ENCODE peak calls at places on chromosomes 5 and 9, in four cellular contexts. M is tibial artery, L is cardiac fibroblast, G is anterior cingulate cortex. Z is an unnamed sample.

GRCh38 chr5:158943057-158943456 is 156.7 kb downstream of the EBF1 start:
- DNase-seq in L (peak), G (no peak), M (no peak), Z (no peak)

GRCh38 chr5:132487095-132487428 is 3.5 kb downstream of the IRF1 start:
- DNase-seq in G (no peak), L (no peak), M (peak), Z (no peak)

GRCh38 chr9:83920469-83920941 is 727 bp downstream of the KIF27 start:
- DNase-seq in M (no peak), G (no peak), L (peak), Z (no peak)

GRCh38 chr9:38066907-38067610 is 2.0 kb downstream of the SHB start:
- DNase-seq in G (peak), L (peak), M (peak), Z (no peak)

GRCh38 chr5:133868946-133869674 is 99.3 kb downstream of the C5orf15 start:
- DNase-seq in M (peak), G (no peak), L (peak), Z (peak)

GRCh38 chr5:538271-538771 is 14.1 kb upstream of the SLC9A3 start:
- DNase-seq in M (no peak), G (no peak), L (no peak), Z (no peak)

GRCh38 chr5:176590035-176590729 is 19.8 kb downstream of the GPRIN1 start:
- DNase-seq in G (no peak), L (no peak), M (no peak), Z (no peak)

GRCh38 chr5:93107141-93107540 is 473.9 kb downstream of the NR2F1-AS1 start:
- DNase-seq in G (no peak), L (no peak), M (no peak), Z (no peak)

GRCh38 chr5:16916262-16916878 is 19.7 kb downstream of the MYO10 start:
- DNase-seq in M (no peak), G (no peak), L (peak), Z (no peak)

GRCh38 chr5:17000296-17000939 is 64.3 kb upstream of the MYO10 start:
- DNase-seq in M (no peak), G (no peak), L (peak), Z (no peak)

GRCh38 chr9:128192601-128193371 is 1.4 kb upstream of the CIZ1 start:
- DNase-seq in G (peak), L (peak), M (peak), Z (no peak)

GRCh38 chr5:142545653-142546322 is 140.1 kb downstream of the FGF1 start:
- DNase-seq in M (no peak), G (no peak), L (peak), Z (no peak)

GRCh38 chr9:19490269-19490668 is 81.5 kb downstream of the ACER2 start:
- DNase-seq in L (no peak), G (no peak), M (no peak), Z (no peak)

GRCh38 chr9:88049677-88050307 is 75.5 kb upstream of the CDK20 start:
- DNase-seq in G (no peak), M (no peak), L (no peak), Z (no peak)

GRCh38 chr9:81174023-81174422 is 515.3 kb downstream of the TLE1 start:
- DNase-seq in M (no peak), L (no peak), G (no peak), Z (no peak)

Z was measured in HL-60.